ENCODE peak calls at places on chromosomes 5 and 9, in nine cellular contexts. C is adrenal gland, Y is tibial nerve, L is astrocyte of the spinal cord, K is nephron progenitor cell, V is sigmoid colon, U is GM12878, J is WTC11, Q is spleen. R is an unnamed sample.

GRCh38 chr9:13149454-13149853 is 130.0 kb downstream of the MPDZ start:
- DNase-seq in Y (no peak), J (no peak), Q (no peak), U (no peak), V (no peak), L (no peak), C (no peak), K (no peak), R (no peak)

GRCh38 chr9:128091571-128091970 is 23.5 kb downstream of the SLC25A25 start:
- DNase-seq in Q (peak), Y (no peak), U (no peak), L (no peak), C (no peak), J (no peak), V (no peak), K (no peak), R (no peak)

GRCh38 chr9:131997779-131998178 is 81.9 kb downstream of the MED27 start:
- DNase-seq in C (peak), J (no peak), K (no peak), V (no peak), Q (no peak), Y (peak), U (no peak), L (peak), R (no peak)

GRCh38 chr5:39019231-39019630 is 55.0 kb downstream of the RICTOR start:
- DNase-seq in J (no peak), U (no peak), Y (no peak), V (no peak), Q (no peak), K (no peak), L (no peak), C (no peak), R (no peak)

GRCh38 chr9:90175257-90175656 is 467.4 kb downstream of the DIRAS2 start:
- DNase-seq in V (no peak), Q (no peak), K (no peak), Y (no peak), C (no peak), L (no peak), J (no peak), U (no peak), R (no peak)

GRCh38 chr5:179404321-179405053 is 59.2 kb upstream of the ADAMTS2 start:
- DNase-seq in L (no peak), Q (no peak), C (peak), Y (no peak), U (no peak), V (no peak), J (no peak), K (no peak), R (no peak)

GRCh38 chr5:15550502-15551115 is 50.6 kb downstream of the FBXL7 start:
- DNase-seq in Q (no peak), Y (no peak), J (no peak), L (no peak), V (no peak), U (no peak), K (no peak), C (no peak), R (no peak)

GRCh38 chr5:34736445-34737119 is 80.5 kb downstream of the RAI14 start:
- DNase-seq in L (no peak), Y (no peak), K (no peak), Q (no peak), U (no peak), J (peak), C (no peak), V (no peak), R (no peak)

GRCh38 chr9:131610231-131610761 is 65.0 kb downstream of the PRRT1B start:
- DNase-seq in V (peak), L (peak), U (no peak), Y (peak), C (no peak), Q (no peak), K (no peak), J (no peak), R (no peak)

GRCh38 chr5:88886252-88886651 is 3.3 kb upstream of the MEF2C start:
- DNase-seq in K (no peak), C (no peak), U (no peak), J (no peak), Y (no peak), L (no peak), Q (no peak), V (no peak), R (no peak)

GRCh38 chr5:141734501-141735231 is 52.6 kb upstream of the ARAP3 start:
- DNase-seq in K (peak), Q (no peak), C (peak), L (peak), Y (no peak), V (no peak), J (peak), U (no peak), R (peak)

GRCh38 chr5:180070726-180071417 is 687 bp downstream of the RNF130 start:
- DNase-seq in L (peak), U (no peak), K (no peak), C (peak), Y (peak), V (peak), J (no peak), Q (no peak), R (peak)

GRCh38 chr5:21184566-21184965 is 1196.6 kb upstream of the CDH18 start:
- DNase-seq in Q (no peak), K (no peak), V (no peak), J (no peak), L (no peak), Y (no peak), C (no peak), U (no peak), R (no peak)

GRCh38 chr9:69549310-69550202 is 122.6 kb downstream of the APBA1 start:
- DNase-seq in L (peak), K (peak), Y (peak), V (no peak), U (no peak), Q (no peak), C (peak), J (no peak), R (peak)

GRCh38 chr9:127991017-127991756 is 10.4 kb upstream of the EEIG1 start:
- DNase-seq in V (no peak), Y (no peak), J (no peak), L (no peak), C (no peak), K (no peak), U (no peak), Q (no peak), R (no peak)

GRCh38 chr9:98999152-98999525 is 55.4 kb downstream of the COL15A1 start:
- DNase-seq in U (no peak), Y (no peak), V (no peak), J (no peak), C (no peak), Q (no peak), K (no peak), L (no peak), R (no peak)
- TF ChIP-seq CTCF in U (no peak), Y (no peak), V (peak), J (peak), C (peak), Q (no peak), K (no peak), L (no peak), R (peak)

DNA sequence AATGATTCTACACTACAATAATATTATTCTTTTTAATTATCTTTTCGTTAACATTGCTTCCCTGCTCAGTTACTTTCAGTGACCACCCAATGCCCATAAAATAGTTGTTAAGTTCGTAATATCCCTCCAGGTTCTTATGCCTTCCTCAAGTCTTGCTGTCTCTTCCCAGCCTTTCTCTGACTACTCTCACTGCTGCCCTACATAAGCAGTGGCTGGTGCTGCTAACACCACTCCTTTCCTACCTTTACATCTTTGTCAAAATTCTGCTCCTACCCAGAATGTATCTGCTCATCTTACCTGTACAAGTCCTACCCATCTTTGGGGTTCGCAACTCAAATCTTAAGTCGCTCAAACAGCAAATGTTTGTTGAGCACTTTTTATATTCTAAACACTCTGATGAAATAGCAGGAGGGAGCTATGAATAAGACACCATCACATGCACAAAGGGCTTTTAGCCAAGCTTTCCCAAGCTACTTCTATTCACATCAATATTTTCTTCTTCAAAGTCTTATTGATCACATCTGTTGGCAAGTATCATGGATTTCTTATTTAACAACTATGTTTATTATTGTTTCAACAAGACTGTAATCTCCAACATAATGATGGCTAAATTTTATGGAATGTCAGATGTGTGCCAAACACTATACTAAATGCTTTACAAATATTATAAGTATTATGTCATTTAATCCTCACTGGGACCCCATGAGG is 29.5 kb downstream of the SLC25A46 start:
- DNase-seq in C (no peak), K (no peak), V (no peak), Y (no peak), L (peak), U (no peak), J (no peak), Q (no peak), R (no peak)
- TF ChIP-seq CTCF in C (no peak), K (no peak), V (no peak), Y (no peak), L (no peak), U (no peak), J (no peak), Q (no peak), R (no peak)

GRCh38 chr5:150252489-150252888 is 37.1 kb downstream of the CAMK2A start:
- DNase-seq in K (no peak), Q (no peak), U (no peak), J (no peak), V (no peak), L (no peak), Y (no peak), C (no peak), R (no peak)

GRCh38 chr5:150251504-150251903 is 38.1 kb downstream of the CAMK2A start:
- DNase-seq in L (no peak), K (no peak), V (no peak), J (no peak), Q (no peak), U (no peak), C (no peak), Y (no peak), R (no peak)

GRCh38 chr5:150246835-150247234 is 42.7 kb downstream of the CAMK2A start:
- DNase-seq in L (no peak), C (no peak), J (no peak), Y (no peak), U (no peak), V (no peak), K (no peak), Q (no peak), R (no peak)

GRCh38 chr5:150247726-150248125 is 41.8 kb downstream of the CAMK2A start:
- DNase-seq in K (no peak), Q (no peak), L (no peak), J (no peak), V (no peak), C (no peak), U (no peak), Y (no peak), R (no peak)

GRCh38 chr5:150249744-150250143 is 39.8 kb downstream of the CAMK2A start:
- DNase-seq in Q (no peak), J (no peak), U (no peak), K (no peak), L (no peak), Y (no peak), V (no peak), C (no peak), R (no peak)
- TF ChIP-seq CTCF in Q (no peak), J (no peak), U (no peak), K (no peak), L (no peak), Y (no peak), V (no peak), C (no peak), R (no peak)

GRCh38 chr5:139690385-139691274 is 42.5 kb downstream of the CXXC5 start:
- DNase-seq in U (no peak), L (peak), Y (no peak), C (peak), J (no peak), K (peak), V (no peak), Q (peak), R (no peak)
- TF ChIP-seq CTCF in U (no peak), L (no peak), Y (peak), C (no peak), J (no peak), K (no peak), V (no peak), Q (no peak), R (no peak)

GRCh38 chr5:132225165-132226032 is 2.3 kb downstream of the P4HA2 start:
- DNase-seq in L (peak), V (peak), Y (peak), C (peak), K (no peak), J (no peak), U (no peak), Q (peak), R (no peak)

GRCh38 chr5:132227485-132228240 is at the start of gene P4HA2:
- DNase-seq in Y (peak), K (peak), Q (peak), J (peak), L (peak), U (no peak), V (peak), C (peak), R (peak)

GRCh38 chr5:132226516-132227234 is 978 bp downstream of the P4HA2 start:
- DNase-seq in U (no peak), V (peak), K (no peak), Y (no peak), Q (peak), L (peak), C (no peak), J (no peak), R (no peak)

GRCh38 chr5:132228241-132229035 is 785 bp upstream of the P4HA2 start:
- DNase-seq in Q (peak), V (peak), C (no peak), Y (no peak), J (no peak), U (no peak), L (no peak), K (no peak), R (no peak)

GRCh38 chr5:132227235-132227484 is 493 bp downstream of the P4HA2 start:
- DNase-seq in L (no peak), U (no peak), Q (no peak), J (no peak), K (no peak), V (no peak), Y (no peak), C (no peak), R (peak)
- TF ChIP-seq CTCF in L (no peak), U (no peak), Q (no peak), J (no peak), K (no peak), V (no peak), Y (no peak), C (no peak), R (no peak)

GRCh38 chr5:123367739-123368138 is 55.5 kb downstream of the CEP120 start:
- DNase-seq in J (no peak), U (no peak), L (peak), Y (no peak), K (no peak), Q (no peak), C (no peak), V (no peak), R (no peak)
- TF ChIP-seq CTCF in J (no peak), U (no peak), L (peak), Y (peak), K (peak), Q (no peak), C (peak), V (peak), R (peak)

GRCh38 chr5:175059687-175060194 is 335.4 kb downstream of the MSX2 start:
- DNase-seq in Y (no peak), K (peak), L (peak), Q (no peak), V (peak), U (no peak), C (peak), J (peak), R (peak)
- TF ChIP-seq CTCF in Y (no peak), K (no peak), L (no peak), Q (no peak), V (no peak), U (no peak), C (no peak), J (no peak), R (peak)

GRCh38 chr9:97740848-97741821 is 44.0 kb upstream of the XPA start:
- DNase-seq in J (peak), V (peak), Y (no peak), K (peak), U (no peak), C (peak), L (peak), Q (no peak), R (peak)
- TF ChIP-seq CTCF in J (no peak), V (no peak), Y (no peak), K (no peak), U (no peak), C (peak), L (peak), Q (no peak), R (peak)

R was measured in neural crest cell.